ENCODE peak calls at places on chromosomes 13 and 19, in four cellular contexts. O is GM23338, M is stomach, E is prostate gland. I is an unnamed sample. For H3K27me3, the result is how much of the 10 kb centered on the place peaks cover.

GRCh38 chr19:44345969-44346368 is 10.5 kb downstream of the ZNF112 start:
- DNase-seq in E (no peak), M (no peak), O (no peak), I (no peak)

GRCh38 chr13:37595162-37595561 is 3.4 kb downstream of the POSTN start:
- DNase-seq in O (peak), M (no peak), E (no peak), I (no peak)

GRCh38 chr13:40537146-40537895 is 129.1 kb downstream of the FOXO1 start:
- DNase-seq in O (no peak), M (no peak), E (no peak), I (no peak)

GRCh38 chr13:50026788-50027473 is 11.7 kb downstream of the KCNRG start:
- DNase-seq in E (no peak), O (no peak), M (no peak), I (no peak)

GRCh38 chr13:51542358-51542972 is 41.8 kb upstream of the WDFY2 start:
- DNase-seq in O (peak), E (peak), M (peak), I (no peak)

GRCh38 chr19:18310118-18310909 is 12.6 kb downstream of the LSM4 start:
- DNase-seq in O (no peak), E (no peak), M (no peak), I (no peak)

GRCh38 chr13:21225082-21225481 is 48.6 kb downstream of the MRPL57 start:
- DNase-seq in E (no peak), M (no peak), O (no peak), I (no peak)

GRCh38 chr13:33123066-33123940 is 107.1 kb downstream of the KL start:
- DNase-seq in O (peak), M (no peak), E (no peak), I (no peak)

GRCh38 chr13:32205426-32206096 is 109.6 kb downstream of the ZAR1L start:
- DNase-seq in M (no peak), E (no peak), O (no peak), I (no peak)

GRCh38 chr13:98297043-98297442 is 120.0 kb upstream of the RNF113B start:
- DNase-seq in E (no peak), O (no peak), M (no peak), I (no peak)

GRCh38 chr13:30119476-30119875 is 187.9 kb downstream of the KATNAL1 start:
- DNase-seq in E (peak), M (no peak), O (no peak), I (no peak)

GRCh38 chr13:22961835-22962537 is 218.8 kb upstream of the SGCG start:
- DNase-seq in O (no peak), E (no peak), M (no peak), I (peak)

GRCh38 chr19:13428352-13428751 is 77.9 kb downstream of the CACNA1A start:
- DNase-seq in M (no peak), O (peak), E (no peak), I (no peak)

GRCh38 chr13:31951215-31951678 is 80.3 kb upstream of the FRY start:
- DNase-seq in O (no peak), M (peak), E (no peak), I (no peak)

GRCh38 chr13:48038763-48039162 is 1.2 kb downstream of the NUDT15 start:
- DNase-seq in M (no peak), O (peak), E (no peak), I (no peak)

GRCh38 chr13:59269476-59269875 is 894.3 kb downstream of the DIAPH3 start:
- DNase-seq in M (no peak), E (no peak), O (peak), I (no peak)

GRCh38 chr13:102839462-102839861 is 6.4 kb upstream of the ERCC5 start:
- DNase-seq in E (no peak), O (no peak), M (no peak), I (no peak)

GRCh38 chr13:53138369-53139036 is 109.9 kb downstream of the OLFM4 start:
- DNase-seq in M (no peak), O (no peak), E (no peak), I (no peak)

GRCh38 chr13:102825400-102825799 is 20.4 kb upstream of the ERCC5 start:
- DNase-seq in E (no peak), O (peak), M (no peak), I (no peak)

GRCh38 chr13:47898080-47898479 is 103.0 kb downstream of the SUCLA2 start:
- DNase-seq in M (no peak), O (no peak), E (no peak), I (no peak)

GRCh38 chr19:13033819-13034611 is 38.7 kb downstream of the NFIX start:
- DNase-seq in O (peak), M (peak), E (no peak), I (no peak)

GRCh38 chr19:53131732-53132131 is 978 bp downstream of the ZNF415 start:
- DNase-seq in O (peak), M (no peak), E (no peak), I (no peak)

DNA sequence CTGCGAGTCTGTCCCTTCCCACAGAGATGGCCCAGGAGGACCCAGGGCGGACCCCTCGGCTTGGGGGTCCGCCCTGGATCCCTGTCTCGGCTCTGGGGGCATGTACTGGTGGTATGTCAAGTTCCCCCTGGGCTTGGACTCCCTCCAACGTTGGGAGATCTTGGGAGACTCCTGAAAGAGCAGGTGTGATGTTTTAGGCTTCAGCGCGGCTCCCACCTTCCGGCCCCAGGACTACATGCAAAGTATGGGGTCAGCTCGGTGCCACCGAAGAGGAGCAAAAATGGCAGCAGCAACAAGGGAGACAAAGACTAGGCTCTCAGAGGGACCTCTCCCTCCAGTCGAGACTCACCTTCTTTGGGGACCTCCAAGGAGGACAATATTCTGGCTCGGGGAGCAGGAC is 4.2 kb downstream of the MAMSTR start:
- DNase-seq in E (no peak), O (no peak), M (no peak), I (no peak)
- H3K27ac ChIP-seq in E (peak), O (no peak), M (peak), I (peak)

GRCh38 chr19:50869479-50869878 is 3.8 kb upstream of the KLK2 start:
- DNase-seq in M (no peak), O (no peak), E (no peak), I (no peak)

GRCh38 chr19:50870417-50871089 is 2.7 kb upstream of the KLK2 start:
- DNase-seq in E (no peak), M (no peak), O (peak), I (no peak)

GRCh38 chr19:50875795-50876422 is 2.7 kb downstream of the KLK2 start:
- DNase-seq in E (no peak), M (no peak), O (no peak), I (no peak)

GRCh38 chr19:50874185-50874584 is 946 bp downstream of the KLK2 start:
- DNase-seq in M (no peak), E (no peak), O (no peak), I (no peak)

GRCh38 chr19:50873056-50873455 is at the start of gene KLK2:
- DNase-seq in O (no peak), M (no peak), E (peak), I (no peak)
- H3K27me3 ChIP-seq in O (under half), M (under half), E (under half), I (under half)

DNA sequence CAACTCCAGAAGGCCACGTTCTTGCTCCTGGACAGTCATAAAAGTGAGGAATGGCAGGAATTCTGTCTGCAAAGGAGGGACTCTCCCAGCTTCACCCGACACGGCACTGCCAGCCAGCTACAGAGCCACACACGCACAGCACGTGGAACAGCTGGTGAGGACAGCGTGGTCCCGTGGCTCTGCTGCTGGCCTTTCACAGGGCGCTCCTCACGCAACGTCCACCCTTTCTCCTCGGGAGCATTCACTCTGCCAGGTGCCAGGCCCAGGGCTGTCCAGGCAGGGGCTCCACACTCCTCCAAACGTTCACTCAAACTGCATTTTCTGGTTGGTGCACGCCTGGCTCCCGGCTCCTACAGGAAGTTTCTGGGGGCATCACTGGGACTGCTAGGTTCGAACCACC is 14.4 kb downstream of the GRTP1 start:
- DNase-seq in O (no peak), M (no peak), E (no peak), I (no peak)
- TF ChIP-seq POLR2AphosphoS5 in O (no peak), M (no peak), E (no peak), I (no peak)

GRCh38 chr19:55393362-55393761 is 7.6 kb downstream of the RPL28 start:
- DNase-seq in M (no peak), O (no peak), E (no peak), I (no peak)
- H3K27ac ChIP-seq in M (no peak), O (peak), E (no peak), I (no peak)

GRCh38 chr19:42149447-42150202 is 17.4 kb upstream of the POU2F2 start:
- DNase-seq in M (no peak), E (no peak), O (peak), I (no peak)
- H3K27me3 ChIP-seq in M (under half), E (under half), O (under half), I (under half)

GRCh38 chr19:38684078-38684861 is 36.8 kb downstream of the ACTN4 start:
- DNase-seq in E (peak), M (peak), O (no peak), I (no peak)
- TF ChIP-seq POLR2AphosphoS5 in E (no peak), M (no peak), O (no peak), I (peak)

I was measured in esophagus muscularis mucosa.